ENCODE peak calls at places on chromosomes 11 and 22, in four cellular contexts. One of them, this sample, is unnamed.

GRCh38 chr11:92376146-92376599 is 151.6 kb downstream of the FAT3 start:
- DNase-seq in fibroblast of pulmonary artery: peak
- DNase-seq in astrocyte of the cerebellum: peak
- DNase-seq in fibroblast of mammary gland: peak
- DNase-seq in this sample: peak

GRCh38 chr11:110160016-110160415 is 66.8 kb downstream of the ZC3H12C start:
- DNase-seq in fibroblast of mammary gland: peak
- DNase-seq in astrocyte of the cerebellum: no peak
- DNase-seq in fibroblast of pulmonary artery: peak
- DNase-seq in this sample: no peak

GRCh38 chr22:49789289-49790141 is 38.2 kb downstream of the BRD1 start:
- DNase-seq in fibroblast of mammary gland: peak
- DNase-seq in astrocyte of the cerebellum: no peak
- DNase-seq in fibroblast of pulmonary artery: peak
- DNase-seq in this sample: peak

GRCh38 chr11:97269527-97269926 is 879.7 kb downstream of the JRKL start:
- DNase-seq in fibroblast of mammary gland: no peak
- DNase-seq in fibroblast of pulmonary artery: peak
- DNase-seq in astrocyte of the cerebellum: no peak
- DNase-seq in this sample: no peak

GRCh38 chr11:134583397-134583990 is 171.5 kb upstream of the B3GAT1 start:
- DNase-seq in fibroblast of pulmonary artery: no peak
- DNase-seq in astrocyte of the cerebellum: no peak
- DNase-seq in fibroblast of mammary gland: no peak
- DNase-seq in this sample: no peak

GRCh38 chr22:42282943-42283287 is 12.5 kb upstream of the TCF20 start:
- DNase-seq in fibroblast of mammary gland: no peak
- DNase-seq in astrocyte of the cerebellum: no peak
- DNase-seq in fibroblast of pulmonary artery: no peak
- DNase-seq in this sample: no peak

GRCh38 chr11:44329472-44330230 is 19.7 kb upstream of the ALX4 start:
- DNase-seq in fibroblast of mammary gland: no peak
- DNase-seq in astrocyte of the cerebellum: no peak
- DNase-seq in fibroblast of pulmonary artery: no peak
- DNase-seq in this sample: no peak

GRCh38 chr11:115185931-115186330 is 318.3 kb downstream of the CADM1 start:
- DNase-seq in astrocyte of the cerebellum: no peak
- DNase-seq in fibroblast of pulmonary artery: no peak
- DNase-seq in fibroblast of mammary gland: no peak
- DNase-seq in this sample: no peak

GRCh38 chr22:38733329-38734202 is 22.2 kb downstream of the SUN2 start:
- DNase-seq in fibroblast of pulmonary artery: peak
- DNase-seq in astrocyte of the cerebellum: no peak
- DNase-seq in fibroblast of mammary gland: peak
- DNase-seq in this sample: peak

GRCh38 chr11:87966744-87967143 is 208.5 kb downstream of the RAB38 start:
- DNase-seq in fibroblast of pulmonary artery: peak
- DNase-seq in fibroblast of mammary gland: no peak
- DNase-seq in astrocyte of the cerebellum: no peak
- DNase-seq in this sample: no peak

GRCh38 chr11:71930556-71931244 is 1.9 kb downstream of the RNF121 start:
- DNase-seq in fibroblast of pulmonary artery: no peak
- DNase-seq in fibroblast of mammary gland: no peak
- DNase-seq in astrocyte of the cerebellum: no peak
- DNase-seq in this sample: no peak

GRCh38 chr11:128830836-128831780 is 36.0 kb downstream of the KCNJ1 start:
- DNase-seq in astrocyte of the cerebellum: peak
- DNase-seq in fibroblast of mammary gland: peak
- DNase-seq in fibroblast of pulmonary artery: peak
- DNase-seq in this sample: peak

GRCh38 chr22:37472418-37473006 is 13.7 kb downstream of the MFNG start:
- DNase-seq in fibroblast of pulmonary artery: peak
- DNase-seq in fibroblast of mammary gland: peak
- DNase-seq in astrocyte of the cerebellum: no peak
- DNase-seq in this sample: peak

GRCh38 chr11:128179049-128179448 is 408.3 kb downstream of the ETS1 start:
- DNase-seq in astrocyte of the cerebellum: no peak
- DNase-seq in fibroblast of pulmonary artery: no peak
- DNase-seq in fibroblast of mammary gland: peak
- DNase-seq in this sample: peak

GRCh38 chr11:128604723-128605122 is 17.4 kb upstream of the ETS1 start:
- DNase-seq in fibroblast of pulmonary artery: no peak
- DNase-seq in fibroblast of mammary gland: no peak
- DNase-seq in astrocyte of the cerebellum: no peak
- DNase-seq in this sample: no peak

GRCh38 chr11:64713031-64713780 is 9.8 kb downstream of the NRXN2 start:
- DNase-seq in astrocyte of the cerebellum: no peak
- DNase-seq in fibroblast of pulmonary artery: peak
- DNase-seq in fibroblast of mammary gland: peak
- DNase-seq in this sample: peak

GRCh38 chr11:125263268-125263790 is 98.8 kb downstream of the PKNOX2 start:
- DNase-seq in fibroblast of pulmonary artery: peak
- DNase-seq in astrocyte of the cerebellum: peak
- DNase-seq in fibroblast of mammary gland: peak
- DNase-seq in this sample: peak

GRCh38 chr11:82494988-82495432 is 238.7 kb downstream of the FAM181B start:
- DNase-seq in fibroblast of pulmonary artery: no peak
- DNase-seq in astrocyte of the cerebellum: no peak
- DNase-seq in fibroblast of mammary gland: peak
- DNase-seq in this sample: no peak

GRCh38 chr22:35868938-35869337 is 151.3 kb downstream of the APOL5 start:
- DNase-seq in fibroblast of mammary gland: no peak
- DNase-seq in astrocyte of the cerebellum: no peak
- DNase-seq in fibroblast of pulmonary artery: peak
- DNase-seq in this sample: no peak

GRCh38 chr22:31945478-31945815 is 1.1 kb downstream of the YWHAH start:
- DNase-seq in fibroblast of mammary gland: no peak
- DNase-seq in astrocyte of the cerebellum: no peak
- DNase-seq in fibroblast of pulmonary artery: no peak
- DNase-seq in this sample: no peak

GRCh38 chr22:31945971-31946680 is 1.8 kb downstream of the YWHAH start:
- DNase-seq in fibroblast of pulmonary artery: no peak
- DNase-seq in astrocyte of the cerebellum: no peak
- DNase-seq in fibroblast of mammary gland: no peak
- DNase-seq in this sample: peak

GRCh38 chr22:31948002-31948401 is 3.7 kb downstream of the YWHAH start:
- DNase-seq in fibroblast of pulmonary artery: no peak
- DNase-seq in astrocyte of the cerebellum: no peak
- DNase-seq in fibroblast of mammary gland: no peak
- DNase-seq in this sample: no peak

GRCh38 chr22:31944700-31945477 is 554 bp downstream of the YWHAH start:
- DNase-seq in astrocyte of the cerebellum: no peak
- DNase-seq in fibroblast of pulmonary artery: no peak
- DNase-seq in fibroblast of mammary gland: no peak
- DNase-seq in this sample: no peak

DNA sequence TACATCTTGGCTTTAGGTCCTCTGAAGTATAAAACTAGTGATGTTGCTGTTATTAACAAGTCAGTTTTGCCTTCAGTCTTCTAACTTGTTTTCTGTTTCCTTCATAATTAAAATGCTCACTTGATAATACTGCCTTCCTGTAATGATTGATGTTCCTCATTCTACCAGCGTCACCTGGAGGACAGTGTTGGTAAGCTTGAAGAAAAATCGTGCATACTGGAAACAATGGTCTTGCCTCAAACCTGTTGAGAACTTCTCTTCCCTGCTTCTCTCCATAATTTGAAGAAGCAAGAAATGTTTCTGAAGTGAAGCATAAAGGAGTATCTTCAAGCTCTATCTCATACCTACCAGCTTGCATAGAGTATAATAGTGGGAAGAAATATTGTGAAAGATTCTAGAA is 3.0 kb downstream of the YWHAH start:
- DNase-seq in fibroblast of mammary gland: peak
- DNase-seq in fibroblast of pulmonary artery: peak
- DNase-seq in astrocyte of the cerebellum: no peak
- DNase-seq in this sample: no peak
- TF ChIP-seq CTCF in fibroblast of mammary gland: peak
- TF ChIP-seq CTCF in fibroblast of pulmonary artery: peak
- TF ChIP-seq CTCF in astrocyte of the cerebellum: peak
- TF ChIP-seq CTCF in this sample: peak

GRCh38 chr22:32802291-32802826 is 854 bp downstream of the TIMP3 start:
- DNase-seq in fibroblast of mammary gland: peak
- DNase-seq in astrocyte of the cerebellum: no peak
- DNase-seq in fibroblast of pulmonary artery: peak
- DNase-seq in this sample: no peak

GRCh38 chr22:32799516-32799915 is 2.0 kb upstream of the TIMP3 start:
- DNase-seq in fibroblast of pulmonary artery: no peak
- DNase-seq in fibroblast of mammary gland: no peak
- DNase-seq in astrocyte of the cerebellum: no peak
- DNase-seq in this sample: peak

GRCh38 chr22:32801436-32802290 is at the start of gene TIMP3:
- DNase-seq in fibroblast of pulmonary artery: peak
- DNase-seq in fibroblast of mammary gland: peak
- DNase-seq in astrocyte of the cerebellum: peak
- DNase-seq in this sample: peak

GRCh38 chr22:32800158-32800557 is 1.3 kb upstream of the TIMP3 start:
- DNase-seq in fibroblast of pulmonary artery: no peak
- DNase-seq in astrocyte of the cerebellum: no peak
- DNase-seq in fibroblast of mammary gland: peak
- DNase-seq in this sample: peak

GRCh38 chr22:32801001-32801435 is 487 bp upstream of the TIMP3 start:
- DNase-seq in fibroblast of mammary gland: no peak
- DNase-seq in astrocyte of the cerebellum: no peak
- DNase-seq in fibroblast of pulmonary artery: no peak
- DNase-seq in this sample: peak
- H3K4me3 ChIP-seq in fibroblast of mammary gland: peak
- H3K4me3 ChIP-seq in astrocyte of the cerebellum: peak
- H3K4me3 ChIP-seq in fibroblast of pulmonary artery: peak
- H3K4me3 ChIP-seq in this sample: peak

GRCh38 chr11:12973529-12974181 is 35.5 kb upstream of the RASSF10 start:
- DNase-seq in astrocyte of the cerebellum: no peak
- DNase-seq in fibroblast of mammary gland: no peak
- DNase-seq in fibroblast of pulmonary artery: peak
- DNase-seq in this sample: no peak
- TF ChIP-seq CTCF in astrocyte of the cerebellum: no peak
- TF ChIP-seq CTCF in fibroblast of mammary gland: no peak
- TF ChIP-seq CTCF in fibroblast of pulmonary artery: no peak
- TF ChIP-seq CTCF in this sample: no peak

GRCh38 chr11:93733474-93733873 is 7.8 kb downstream of the TAF1D start:
- DNase-seq in astrocyte of the cerebellum: no peak
- DNase-seq in fibroblast of mammary gland: no peak
- DNase-seq in fibroblast of pulmonary artery: no peak
- DNase-seq in this sample: no peak
- H3K4me3 ChIP-seq in astrocyte of the cerebellum: no peak
- H3K4me3 ChIP-seq in fibroblast of mammary gland: no peak
- H3K4me3 ChIP-seq in fibroblast of pulmonary artery: no peak
- H3K4me3 ChIP-seq in this sample: no peak

GRCh38 chr11:7449841-7450214 is 35.5 kb upstream of the OLFML1 start:
- DNase-seq in fibroblast of pulmonary artery: no peak
- DNase-seq in fibroblast of mammary gland: no peak
- DNase-seq in astrocyte of the cerebellum: no peak
- DNase-seq in this sample: no peak

GRCh38 chr11:7449196-7449840 is 36.0 kb upstream of the OLFML1 start:
- DNase-seq in fibroblast of pulmonary artery: no peak
- DNase-seq in fibroblast of mammary gland: no peak
- DNase-seq in astrocyte of the cerebellum: no peak
- DNase-seq in this sample: no peak

GRCh38 chr11:7450836-7451235 is 34.5 kb upstream of the OLFML1 start:
- DNase-seq in fibroblast of pulmonary artery: no peak
- DNase-seq in astrocyte of the cerebellum: no peak
- DNase-seq in fibroblast of mammary gland: no peak
- DNase-seq in this sample: no peak

GRCh38 chr11:7451520-7451919 is 33.8 kb upstream of the OLFML1 start:
- DNase-seq in fibroblast of mammary gland: no peak
- DNase-seq in fibroblast of pulmonary artery: no peak
- DNase-seq in astrocyte of the cerebellum: no peak
- DNase-seq in this sample: no peak

GRCh38 chr11:7448126-7448525 is 37.2 kb upstream of the OLFML1 start:
- DNase-seq in astrocyte of the cerebellum: no peak
- DNase-seq in fibroblast of mammary gland: no peak
- DNase-seq in fibroblast of pulmonary artery: no peak
- DNase-seq in this sample: no peak
- TF ChIP-seq CTCF in astrocyte of the cerebellum: no peak
- TF ChIP-seq CTCF in fibroblast of mammary gland: no peak
- TF ChIP-seq CTCF in fibroblast of pulmonary artery: no peak
- TF ChIP-seq CTCF in this sample: no peak

GRCh38 chr11:118152552-118153471 is at the start of gene SCN4B:
- DNase-seq in fibroblast of pulmonary artery: peak
- DNase-seq in astrocyte of the cerebellum: no peak
- DNase-seq in fibroblast of mammary gland: peak
- DNase-seq in this sample: peak
- H3K4me3 ChIP-seq in fibroblast of pulmonary artery: peak
- H3K4me3 ChIP-seq in astrocyte of the cerebellum: peak
- H3K4me3 ChIP-seq in fibroblast of mammary gland: peak
- H3K4me3 ChIP-seq in this sample: peak

DNA sequence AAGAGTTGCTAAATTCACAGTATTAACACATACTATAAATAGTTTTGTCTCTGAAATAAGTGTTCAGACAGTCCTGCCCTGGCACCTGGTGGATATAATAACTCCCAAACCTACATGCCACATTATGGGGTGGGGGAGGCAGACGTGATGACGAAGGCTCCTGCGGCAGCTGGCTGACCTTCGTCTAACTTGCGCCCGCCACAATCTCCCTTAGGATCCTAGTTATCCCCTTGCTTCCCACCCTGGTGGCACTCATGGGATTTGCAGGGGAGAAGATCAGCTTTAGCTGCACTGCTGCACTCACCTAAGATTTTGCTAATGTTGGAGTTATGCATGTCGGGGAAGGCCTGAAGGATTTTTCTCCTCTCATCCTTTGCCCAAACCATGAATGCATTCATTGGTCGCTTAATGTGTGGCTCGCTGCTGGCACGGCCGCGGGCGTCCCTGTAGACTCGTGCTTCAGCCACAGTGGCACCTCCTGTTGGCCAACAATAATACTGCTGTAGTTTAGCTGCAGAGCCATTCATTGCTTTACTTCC is 367.6 kb downstream of the SOX6 start:
- DNase-seq in fibroblast of mammary gland: no peak
- DNase-seq in fibroblast of pulmonary artery: no peak
- DNase-seq in astrocyte of the cerebellum: no peak
- DNase-seq in this sample: peak
- TF ChIP-seq CTCF in fibroblast of mammary gland: peak
- TF ChIP-seq CTCF in fibroblast of pulmonary artery: no peak
- TF ChIP-seq CTCF in astrocyte of the cerebellum: peak
- TF ChIP-seq CTCF in this sample: peak

DNA sequence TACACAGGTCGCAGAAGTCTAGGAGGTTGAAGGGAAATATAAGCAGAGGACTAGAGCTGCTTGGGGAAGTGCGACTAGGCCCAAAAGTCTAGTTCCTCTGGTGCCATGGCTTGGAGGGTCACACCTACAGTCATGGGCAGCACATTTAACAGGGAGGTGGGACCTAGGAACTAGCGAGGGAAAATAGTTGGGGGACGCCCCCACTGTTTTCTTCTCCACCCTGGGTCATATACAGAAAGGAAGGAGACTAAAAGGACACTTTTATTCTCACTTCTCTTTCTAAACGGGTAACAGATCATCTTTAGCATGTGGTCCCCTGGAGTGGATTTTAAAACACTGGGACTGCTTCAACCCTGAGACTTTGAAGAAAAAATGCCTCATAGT is 16.6 kb downstream of the APIP start:
- DNase-seq in astrocyte of the cerebellum: no peak
- DNase-seq in fibroblast of mammary gland: no peak
- DNase-seq in fibroblast of pulmonary artery: no peak
- DNase-seq in this sample: no peak
- H3K4me3 ChIP-seq in astrocyte of the cerebellum: no peak
- H3K4me3 ChIP-seq in fibroblast of mammary gland: no peak
- H3K4me3 ChIP-seq in fibroblast of pulmonary artery: no peak
- H3K4me3 ChIP-seq in this sample: no peak